ENCODE peak calls at places on chromosome 6, in nine cellular contexts. One of them, this sample, is unnamed.

GRCh38 chr6:158237656-158238055 is 69.5 kb downstream of the GTF2H5 start:
- DNase-seq in HepG2: no peak
- DNase-seq in GM12878: no peak
- DNase-seq in H1: no peak
- DNase-seq in HCT116: no peak
- DNase-seq in SK-N-SH: no peak
- DNase-seq in A549: no peak
- DNase-seq in endothelial cell of umbilical vein: no peak
- DNase-seq in K562: no peak
- DNase-seq in this sample: no peak

GRCh38 chr6:138406443-138406842 is 2.4 kb downstream of the HEBP2 start:
- DNase-seq in HCT116: no peak
- DNase-seq in GM12878: no peak
- DNase-seq in K562: no peak
- DNase-seq in endothelial cell of umbilical vein: no peak
- DNase-seq in SK-N-SH: no peak
- DNase-seq in A549: peak
- DNase-seq in H1: no peak
- DNase-seq in HepG2: no peak
- DNase-seq in this sample: peak

GRCh38 chr6:41157323-41157722 is 3.2 kb upstream of the TREML1 start:
- DNase-seq in HepG2: no peak
- DNase-seq in K562: no peak
- DNase-seq in H1: no peak
- DNase-seq in GM12878: no peak
- DNase-seq in A549: no peak
- DNase-seq in SK-N-SH: no peak
- DNase-seq in endothelial cell of umbilical vein: no peak
- DNase-seq in HCT116: no peak
- DNase-seq in this sample: peak

GRCh38 chr6:83019741-83020140 is 45.9 kb downstream of the UBE3D start:
- DNase-seq in K562: no peak
- DNase-seq in HCT116: no peak
- DNase-seq in endothelial cell of umbilical vein: no peak
- DNase-seq in A549: no peak
- DNase-seq in HepG2: no peak
- DNase-seq in H1: peak
- DNase-seq in SK-N-SH: no peak
- DNase-seq in GM12878: no peak
- DNase-seq in this sample: no peak

GRCh38 chr6:152170702-152171667 is 363.5 kb downstream of the ESR1 start:
- DNase-seq in H1: no peak
- DNase-seq in HCT116: no peak
- DNase-seq in HepG2: peak
- DNase-seq in A549: no peak
- DNase-seq in GM12878: peak
- DNase-seq in K562: no peak
- DNase-seq in endothelial cell of umbilical vein: no peak
- DNase-seq in SK-N-SH: no peak
- DNase-seq in this sample: no peak

GRCh38 chr6:160900031-160900430 is 91.5 kb upstream of the MAP3K4 start:
- DNase-seq in SK-N-SH: no peak
- DNase-seq in K562: no peak
- DNase-seq in GM12878: no peak
- DNase-seq in HepG2: no peak
- DNase-seq in endothelial cell of umbilical vein: no peak
- DNase-seq in HCT116: no peak
- DNase-seq in A549: no peak
- DNase-seq in H1: no peak
- DNase-seq in this sample: no peak

GRCh38 chr6:108902389-108902792 is 54.2 kb downstream of the ARMC2 start:
- DNase-seq in HepG2: no peak
- DNase-seq in SK-N-SH: no peak
- DNase-seq in endothelial cell of umbilical vein: peak
- DNase-seq in K562: no peak
- DNase-seq in GM12878: no peak
- DNase-seq in A549: no peak
- DNase-seq in HCT116: no peak
- DNase-seq in H1: no peak
- DNase-seq in this sample: peak

GRCh38 chr6:6684365-6684833 is 95.9 kb downstream of the LY86 start:
- DNase-seq in SK-N-SH: no peak
- DNase-seq in HCT116: no peak
- DNase-seq in endothelial cell of umbilical vein: no peak
- DNase-seq in K562: peak
- DNase-seq in H1: no peak
- DNase-seq in HepG2: no peak
- DNase-seq in A549: no peak
- DNase-seq in GM12878: peak
- DNase-seq in this sample: peak

GRCh38 chr6:30612213-30612612 is 4.8 kb downstream of the PPP1R10 start:
- DNase-seq in HepG2: no peak
- DNase-seq in SK-N-SH: no peak
- DNase-seq in K562: no peak
- DNase-seq in A549: peak
- DNase-seq in endothelial cell of umbilical vein: no peak
- DNase-seq in H1: no peak
- DNase-seq in HCT116: no peak
- DNase-seq in GM12878: no peak
- DNase-seq in this sample: peak

GRCh38 chr6:31947070-31947675 is 1.3 kb downstream of the CFB start:
- DNase-seq in A549: no peak
- DNase-seq in H1: no peak
- DNase-seq in endothelial cell of umbilical vein: no peak
- DNase-seq in HepG2: no peak
- DNase-seq in K562: peak
- DNase-seq in SK-N-SH: no peak
- DNase-seq in GM12878: no peak
- DNase-seq in HCT116: no peak
- DNase-seq in this sample: no peak

GRCh38 chr6:71387179-71387578 is 98.6 kb downstream of the OGFRL1 start:
- DNase-seq in GM12878: no peak
- DNase-seq in HepG2: no peak
- DNase-seq in H1: no peak
- DNase-seq in A549: no peak
- DNase-seq in endothelial cell of umbilical vein: no peak
- DNase-seq in HCT116: no peak
- DNase-seq in SK-N-SH: no peak
- DNase-seq in K562: no peak
- DNase-seq in this sample: no peak

GRCh38 chr6:71077655-71078054 is 120.8 kb upstream of the B3GAT2 start:
- DNase-seq in HepG2: no peak
- DNase-seq in A549: no peak
- DNase-seq in K562: no peak
- DNase-seq in H1: no peak
- DNase-seq in HCT116: no peak
- DNase-seq in GM12878: no peak
- DNase-seq in endothelial cell of umbilical vein: no peak
- DNase-seq in SK-N-SH: no peak
- DNase-seq in this sample: no peak

GRCh38 chr6:49516147-49516505 is 16.4 kb downstream of the GLYATL3 start:
- DNase-seq in endothelial cell of umbilical vein: no peak
- DNase-seq in SK-N-SH: no peak
- DNase-seq in K562: no peak
- DNase-seq in H1: no peak
- DNase-seq in HCT116: no peak
- DNase-seq in GM12878: no peak
- DNase-seq in HepG2: no peak
- DNase-seq in A549: no peak
- DNase-seq in this sample: no peak

GRCh38 chr6:27494103-27494502 is 21.2 kb upstream of the ZNF184 start:
- DNase-seq in GM12878: no peak
- DNase-seq in SK-N-SH: no peak
- DNase-seq in H1: no peak
- DNase-seq in HepG2: no peak
- DNase-seq in endothelial cell of umbilical vein: no peak
- DNase-seq in K562: no peak
- DNase-seq in HCT116: no peak
- DNase-seq in A549: no peak
- DNase-seq in this sample: no peak

GRCh38 chr6:159807150-159807859 is 7.2 kb downstream of the PNLDC1 start:
- DNase-seq in K562: no peak
- DNase-seq in H1: no peak
- DNase-seq in HepG2: peak
- DNase-seq in HCT116: no peak
- DNase-seq in A549: no peak
- DNase-seq in SK-N-SH: no peak
- DNase-seq in GM12878: no peak
- DNase-seq in endothelial cell of umbilical vein: no peak
- DNase-seq in this sample: no peak
- TF ChIP-seq MAX in K562: no peak
- TF ChIP-seq MAX in H1: no peak
- TF ChIP-seq MAX in HepG2: no peak
- TF ChIP-seq MAX in HCT116: no peak
- TF ChIP-seq MAX in A549: no peak
- TF ChIP-seq MAX in SK-N-SH: no peak
- TF ChIP-seq MAX in GM12878: no peak
- TF ChIP-seq MAX in endothelial cell of umbilical vein: no peak
- TF ChIP-seq MAX in this sample: no peak

GRCh38 chr6:163324928-163325784 is 89.4 kb upstream of the QKI start:
- DNase-seq in H1: no peak
- DNase-seq in HepG2: peak
- DNase-seq in HCT116: no peak
- DNase-seq in GM12878: no peak
- DNase-seq in K562: no peak
- DNase-seq in SK-N-SH: no peak
- DNase-seq in endothelial cell of umbilical vein: peak
- DNase-seq in A549: peak
- DNase-seq in this sample: peak

GRCh38 chr6:163323719-163324118 is 90.8 kb upstream of the QKI start:
- DNase-seq in HepG2: no peak
- DNase-seq in A549: no peak
- DNase-seq in SK-N-SH: no peak
- DNase-seq in H1: no peak
- DNase-seq in endothelial cell of umbilical vein: no peak
- DNase-seq in GM12878: no peak
- DNase-seq in HCT116: no peak
- DNase-seq in K562: no peak
- DNase-seq in this sample: no peak

GRCh38 chr6:163323274-163323673 is 91.2 kb upstream of the QKI start:
- DNase-seq in HCT116: no peak
- DNase-seq in endothelial cell of umbilical vein: no peak
- DNase-seq in HepG2: no peak
- DNase-seq in H1: no peak
- DNase-seq in A549: no peak
- DNase-seq in SK-N-SH: no peak
- DNase-seq in GM12878: no peak
- DNase-seq in K562: no peak
- DNase-seq in this sample: no peak

GRCh38 chr6:163321717-163322116 is 92.8 kb upstream of the QKI start:
- DNase-seq in A549: no peak
- DNase-seq in endothelial cell of umbilical vein: no peak
- DNase-seq in H1: no peak
- DNase-seq in GM12878: no peak
- DNase-seq in SK-N-SH: no peak
- DNase-seq in HepG2: no peak
- DNase-seq in HCT116: no peak
- DNase-seq in K562: no peak
- DNase-seq in this sample: no peak

DNA sequence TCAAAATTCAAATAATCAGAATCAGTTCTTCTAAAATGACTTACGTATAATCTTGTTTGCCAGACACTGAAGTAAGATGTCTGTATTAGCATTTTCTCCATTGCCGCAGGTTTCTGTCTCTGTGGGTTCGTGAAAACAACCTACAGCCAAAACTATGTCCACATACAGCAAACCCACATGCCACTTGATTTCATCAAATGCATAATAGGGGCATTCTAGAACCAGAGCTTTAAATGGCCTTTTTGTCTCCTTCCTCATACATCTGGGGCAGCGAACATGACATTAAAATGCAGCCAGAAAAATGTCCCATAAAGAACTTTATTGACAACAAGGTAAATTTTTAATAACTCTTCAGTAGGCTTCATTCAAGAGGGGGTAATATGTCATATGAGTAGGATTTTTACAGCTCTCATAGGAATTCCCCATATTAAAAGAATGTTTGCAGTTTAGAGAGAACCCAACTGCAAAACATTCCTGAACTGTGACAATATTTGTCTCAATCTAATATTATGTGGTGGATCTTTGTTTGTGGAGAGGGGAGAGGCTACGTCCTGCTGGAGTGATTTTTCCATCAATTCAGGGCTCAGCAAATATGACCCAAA is 90.1 kb upstream of the QKI start:
- DNase-seq in A549: no peak
- DNase-seq in H1: no peak
- DNase-seq in GM12878: no peak
- DNase-seq in HepG2: peak
- DNase-seq in SK-N-SH: no peak
- DNase-seq in K562: no peak
- DNase-seq in HCT116: no peak
- DNase-seq in endothelial cell of umbilical vein: no peak
- DNase-seq in this sample: no peak
- H3K4me3 ChIP-seq in A549: peak
- H3K4me3 ChIP-seq in H1: no peak
- H3K4me3 ChIP-seq in GM12878: no peak
- H3K4me3 ChIP-seq in HepG2: peak
- H3K4me3 ChIP-seq in SK-N-SH: no peak
- H3K4me3 ChIP-seq in K562: no peak
- H3K4me3 ChIP-seq in HCT116: no peak
- H3K4me3 ChIP-seq in endothelial cell of umbilical vein: no peak
- H3K4me3 ChIP-seq in this sample: no peak

DNA sequence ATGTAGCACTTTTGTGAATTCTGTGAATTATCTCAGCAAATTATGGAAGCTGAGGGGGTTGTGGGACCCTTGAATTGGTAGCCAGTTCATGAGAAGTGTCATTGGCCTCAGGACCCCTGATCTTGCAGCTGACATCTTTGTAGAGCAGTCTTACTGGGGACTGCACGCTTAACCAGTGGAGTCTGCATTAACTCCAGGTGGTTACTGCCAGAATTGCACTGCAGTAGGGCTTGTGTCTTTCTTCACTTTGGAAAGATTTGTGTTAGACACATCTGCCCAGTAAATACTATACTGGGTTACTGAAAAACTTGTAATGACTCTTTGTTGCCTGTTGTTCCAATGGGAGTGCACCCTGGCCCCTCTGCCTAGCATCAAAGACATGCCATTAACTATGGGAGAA is 21.2 kb upstream of the CDKN1A start:
- DNase-seq in HepG2: no peak
- DNase-seq in HCT116: no peak
- DNase-seq in SK-N-SH: no peak
- DNase-seq in K562: no peak
- DNase-seq in GM12878: no peak
- DNase-seq in endothelial cell of umbilical vein: no peak
- DNase-seq in A549: no peak
- DNase-seq in H1: no peak
- DNase-seq in this sample: no peak
- TF ChIP-seq CTCF in HepG2: no peak
- TF ChIP-seq CTCF in HCT116: no peak
- TF ChIP-seq CTCF in SK-N-SH: no peak
- TF ChIP-seq CTCF in K562: no peak
- TF ChIP-seq CTCF in GM12878: peak
- TF ChIP-seq CTCF in endothelial cell of umbilical vein: no peak
- TF ChIP-seq CTCF in A549: no peak
- TF ChIP-seq CTCF in H1: no peak
- TF ChIP-seq CTCF in this sample: no peak

GRCh38 chr6:142377112-142377848 is 75.5 kb downstream of the ADGRG6 start:
- DNase-seq in H1: peak
- DNase-seq in A549: peak
- DNase-seq in HepG2: peak
- DNase-seq in HCT116: peak
- DNase-seq in SK-N-SH: no peak
- DNase-seq in endothelial cell of umbilical vein: peak
- DNase-seq in GM12878: no peak
- DNase-seq in K562: peak
- DNase-seq in this sample: no peak
- TF ChIP-seq MAX in H1: no peak
- TF ChIP-seq MAX in A549: peak
- TF ChIP-seq MAX in HepG2: no peak
- TF ChIP-seq MAX in HCT116: no peak
- TF ChIP-seq MAX in SK-N-SH: no peak
- TF ChIP-seq MAX in endothelial cell of umbilical vein: no peak
- TF ChIP-seq MAX in GM12878: no peak
- TF ChIP-seq MAX in K562: no peak
- TF ChIP-seq MAX in this sample: no peak

This sample was measured in NB4.